ENCODE peak calls at places on chromosomes 12 and 14, in five cellular contexts. H is neuronal stem cell, P is mesenchymal stem cell, N is H9, M is IMR-90. T is an unnamed sample.

GRCh38 chr12:109440851-109441490 is 36.1 kb downstream of the KCTD10 start:
- DNase-seq in H (no peak), P (no peak), N (no peak), M (no peak), T (no peak)

GRCh38 chr12:96510306-96510764 is 21.0 kb downstream of the CFAP54 start:
- DNase-seq in H (no peak), P (no peak), N (no peak), M (peak), T (no peak)

GRCh38 chr12:106583578-106584103 is 837 bp downstream of the RFX4 start:
- DNase-seq in H (peak), P (peak), N (peak), M (peak), T (peak)

GRCh38 chr12:116320839-116321238 is 43.3 kb upstream of the MED13L start:
- DNase-seq in H (no peak), P (no peak), N (no peak), M (peak), T (no peak)

GRCh38 chr12:52543985-52544888 is 8.7 kb downstream of the KRT71 start:
- DNase-seq in H (no peak), P (no peak), N (peak), M (no peak), T (no peak)

GRCh38 chr14:54669759-54670630 is 103.1 kb downstream of the SAMD4A start:
- DNase-seq in H (no peak), P (peak), N (no peak), M (peak), T (no peak)

GRCh38 chr12:54025507-54026393 is 2.5 kb upstream of the HOXC6 start:
- DNase-seq in H (no peak), P (peak), N (no peak), M (no peak), T (no peak)

GRCh38 chr12:67748761-67749075 is 100.2 kb downstream of the DYRK2 start:
- DNase-seq in H (no peak), P (no peak), N (no peak), M (peak), T (no peak)

GRCh38 chr12:65655074-65655493 is 169.2 kb upstream of the HMGA2 start:
- DNase-seq in H (no peak), P (peak), N (no peak), M (peak), T (no peak)

GRCh38 chr14:100285913-100286400 is 20.3 kb downstream of the SLC25A29 start:
- DNase-seq in H (no peak), P (no peak), N (no peak), M (no peak), T (no peak)

GRCh38 chr14:24185741-24186140 is 2.9 kb downstream of the IPO4 start:
- DNase-seq in H (no peak), P (no peak), N (no peak), M (no peak), T (no peak)

GRCh38 chr12:1572731-1573130 is 21.6 kb downstream of the FBXL14 start:
- DNase-seq in H (no peak), P (no peak), N (no peak), M (no peak), T (no peak)

GRCh38 chr12:91037301-91037700 is 20.5 kb downstream of the KERA start:
- DNase-seq in H (no peak), P (no peak), N (no peak), M (peak), T (no peak)

GRCh38 chr14:77088645-77089044 is 9.4 kb upstream of the CIPC start:
- DNase-seq in H (no peak), P (no peak), N (no peak), M (no peak), T (no peak)

GRCh38 chr14:90518941-90519256 is 122.1 kb downstream of the CALM1 start:
- DNase-seq in H (no peak), P (peak), N (peak), M (peak), T (peak)

GRCh38 chr14:36271939-36272907 is 48.2 kb downstream of the MBIP start:
- DNase-seq in H (no peak), P (no peak), N (no peak), M (peak), T (no peak)

GRCh38 chr12:90234455-90234854 is 525.8 kb upstream of the ATP2B1 start:
- DNase-seq in H (no peak), P (peak), N (no peak), M (peak), T (no peak)

GRCh38 chr14:93056166-93056839 is 59.4 kb downstream of the ITPK1 start:
- DNase-seq in H (no peak), P (peak), N (no peak), M (no peak), T (no peak)

GRCh38 chr14:71721791-71722190 is 210.4 kb upstream of the RGS6 start:
- DNase-seq in H (no peak), P (no peak), N (no peak), M (no peak), T (no peak)

GRCh38 chr12:98671459-98671858 is 26.4 kb downstream of the APAF1 start:
- DNase-seq in H (no peak), P (no peak), N (no peak), M (no peak), T (no peak)

GRCh38 chr12:102172436-102172835 is 25.2 kb downstream of the PMCH start:
- DNase-seq in H (no peak), P (peak), N (no peak), M (peak), T (no peak)

GRCh38 chr14:52015411-52016030 is 26.2 kb downstream of the RTRAF start:
- DNase-seq in H (no peak), P (no peak), N (peak), M (peak), T (peak)

GRCh38 chr14:24078146-24078545 is 6.8 kb downstream of the CPNE6 start:
- DNase-seq in H (no peak), P (no peak), N (no peak), M (no peak), T (no peak)

GRCh38 chr12:56927281-56927680 is 6.9 kb downstream of the SDR9C7 start:
- DNase-seq in H (no peak), P (no peak), N (no peak), M (no peak), T (no peak)

GRCh38 chr12:53683494-53683893 is 7.6 kb upstream of the ATP5MC2 start:
- DNase-seq in H (no peak), P (no peak), N (no peak), M (no peak), T (no peak)

GRCh38 chr14:57575482-57575881 is 81.8 kb upstream of the CCDC198 start:
- DNase-seq in H (no peak), P (no peak), N (no peak), M (no peak), T (no peak)

GRCh38 chr14:87156878-87157277 is 836.1 kb downstream of the GALC start:
- DNase-seq in H (no peak), P (no peak), N (no peak), M (no peak), T (no peak)

GRCh38 chr12:76698966-76699365 is 64.9 kb upstream of the ZDHHC17 start:
- DNase-seq in H (no peak), P (no peak), N (peak), M (no peak), T (no peak)

GRCh38 chr14:73283592-73284379 is 46.5 kb downstream of the PAPLN start:
- DNase-seq in H (peak), P (no peak), N (peak), M (peak), T (peak)

GRCh38 chr12:89040146-89040964 is 311.9 kb downstream of the DUSP6 start:
- DNase-seq in H (no peak), P (no peak), N (peak), M (peak), T (no peak)

GRCh38 chr12:39173689-39174088 is 268.3 kb upstream of the CPNE8 start:
- DNase-seq in H (no peak), P (no peak), N (no peak), M (no peak), T (no peak)

GRCh38 chr14:92513204-92513965 is at the start of gene RIN3:
- DNase-seq in H (peak), P (peak), N (peak), M (peak), T (no peak)

GRCh38 chr12:30753233-30753632 is 1.5 kb downstream of the CAPRIN2 start:
- DNase-seq in H (peak), P (peak), N (peak), M (peak), T (no peak)

GRCh38 chr12:52849511-52849910 is 717 bp upstream of the KRT78 start:
- DNase-seq in H (no peak), P (no peak), N (peak), M (no peak), T (no peak)

GRCh38 chr14:53491256-53491905 is 338.3 kb upstream of the DDHD1 start:
- DNase-seq in H (no peak), P (peak), N (no peak), M (peak), T (no peak)

GRCh38 chr14:69335421-69335820 is 62.7 kb downstream of the ERH start:
- DNase-seq in H (no peak), P (no peak), N (no peak), M (peak), T (no peak)

GRCh38 chr12:3882896-3883564 is 9.8 kb upstream of the PARP11 start:
- DNase-seq in H (no peak), P (peak), N (no peak), M (peak), T (no peak)

DNA sequence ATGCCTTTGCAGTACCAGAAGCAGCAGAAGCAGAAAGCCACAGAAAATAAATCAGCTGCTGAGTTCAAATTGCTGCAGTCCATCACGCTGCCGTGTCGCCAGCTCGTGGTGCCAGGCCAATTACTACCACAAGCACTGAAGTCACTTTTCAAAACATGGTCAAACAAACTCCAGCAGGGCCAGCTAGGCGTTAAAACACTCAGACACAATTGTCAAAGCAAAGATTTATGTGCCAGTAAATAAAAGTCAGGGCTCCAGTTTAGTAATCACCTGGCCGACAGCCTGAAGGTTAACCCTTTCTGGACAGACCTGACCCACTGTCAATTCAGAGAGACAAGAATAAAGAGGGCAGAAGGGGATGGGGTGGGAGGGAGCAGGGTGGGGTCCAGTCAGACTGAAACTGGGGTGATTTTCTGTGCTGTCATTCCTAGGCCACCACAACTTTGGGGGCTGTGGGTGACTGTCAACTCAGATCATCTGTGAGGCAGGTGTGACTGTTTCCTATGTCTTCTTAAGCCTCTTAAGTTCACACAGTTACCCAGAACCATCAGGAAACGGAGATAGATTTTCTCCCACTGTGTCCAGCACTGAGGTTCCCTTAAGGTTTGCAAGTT is 109.9 kb upstream of the FUT8 start:
- DNase-seq in H (no peak), P (no peak), N (no peak), M (no peak), T (no peak)
- H3K18ac ChIP-seq in H (no peak), P (no peak), N (no peak), M (no peak), T (no peak)

DNA sequence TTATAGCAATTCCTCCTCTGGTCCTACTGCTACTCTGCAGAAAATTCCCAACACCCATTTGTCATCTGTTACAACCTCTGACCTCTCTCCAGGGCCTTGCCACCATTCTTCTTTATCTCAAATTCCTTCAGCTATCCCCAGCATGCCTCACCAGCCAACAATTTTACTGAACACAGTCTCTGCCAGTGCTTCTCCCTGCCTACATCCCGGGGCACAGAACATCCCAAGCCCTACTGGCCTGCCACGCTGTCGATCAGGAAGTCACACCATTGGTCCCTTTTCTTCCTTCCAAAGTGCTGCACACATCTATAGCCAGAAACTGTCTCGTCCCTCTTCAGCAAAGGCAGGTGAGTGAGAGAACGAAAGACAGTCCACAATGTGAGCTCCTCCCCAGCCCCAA is 122.1 kb downstream of the TTLL5 start:
- DNase-seq in H (no peak), P (no peak), N (no peak), M (no peak), T (no peak)
- H3K18ac ChIP-seq in H (no peak), P (no peak), N (no peak), M (no peak), T (no peak)

GRCh38 chr12:131380220-131380957 is 330.5 kb upstream of the SFSWAP start:
- DNase-seq in H (no peak), P (no peak), N (peak), M (no peak), T (peak)
- H3K18ac ChIP-seq in H (peak), P (no peak), N (peak), M (no peak), T (peak)

DNA sequence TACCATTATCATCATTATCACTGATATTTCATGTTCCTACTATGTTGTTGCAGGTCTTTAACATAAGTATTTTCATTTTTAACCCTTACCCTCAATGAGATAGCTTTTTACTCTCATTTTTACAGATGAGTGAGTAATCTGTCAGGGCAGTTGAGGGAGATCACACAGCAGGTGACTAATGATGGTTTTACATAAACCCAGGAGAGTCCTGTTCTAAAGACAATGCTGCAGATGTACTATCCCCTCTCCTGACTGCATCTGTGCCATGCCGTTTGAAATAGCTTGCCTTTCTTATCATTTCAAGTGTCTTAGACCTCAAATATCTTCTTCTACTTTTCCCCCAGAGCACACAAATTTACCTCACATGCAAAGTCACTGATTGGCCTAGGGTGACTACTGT is 1552.1 kb upstream of the SEL1L start:
- DNase-seq in H (no peak), P (no peak), N (no peak), M (peak), T (no peak)
- H3K18ac ChIP-seq in H (no peak), P (no peak), N (no peak), M (no peak), T (no peak)

GRCh38 chr12:131867891-131868675 is 26.3 kb upstream of the ULK1 start:
- DNase-seq in H (no peak), P (no peak), N (no peak), M (no peak), T (no peak)
- H3K18ac ChIP-seq in H (peak), P (no peak), N (no peak), M (no peak), T (no peak)

GRCh38 chr12:94147991-94148840 is at the start of gene PLXNC1:
- DNase-seq in H (peak), P (peak), N (peak), M (peak), T (no peak)

GRCh38 chr12:94150483-94151225 is 2.3 kb downstream of the PLXNC1 start:
- DNase-seq in H (peak), P (no peak), N (peak), M (no peak), T (no peak)

GRCh38 chr12:94149781-94150482 is 1.6 kb downstream of the PLXNC1 start:
- DNase-seq in H (peak), P (peak), N (peak), M (no peak), T (no peak)

GRCh38 chr12:94147377-94147990 is 893 bp upstream of the PLXNC1 start:
- DNase-seq in H (no peak), P (no peak), N (no peak), M (no peak), T (peak)

GRCh38 chr12:94148841-94149780 is 734 bp downstream of the PLXNC1 start:
- DNase-seq in H (peak), P (peak), N (peak), M (peak), T (peak)
- H3K18ac ChIP-seq in H (peak), P (no peak), N (no peak), M (no peak), T (no peak)

GRCh38 chr14:31057701-31058364 is 31.7 kb upstream of the STRN3 start:
- DNase-seq in H (no peak), P (no peak), N (no peak), M (no peak), T (no peak)
- H3K18ac ChIP-seq in H (no peak), P (no peak), N (no peak), M (no peak), T (no peak)

GRCh38 chr12:70757830-70758493 is 120.7 kb upstream of the PTPRB start:
- DNase-seq in H (no peak), P (no peak), N (no peak), M (no peak), T (no peak)
- H3K18ac ChIP-seq in H (no peak), P (no peak), N (no peak), M (no peak), T (no peak)

GRCh38 chr12:112011685-112012084 is 1.3 kb downstream of the TMEM116 start:
- DNase-seq in H (no peak), P (no peak), N (no peak), M (no peak), T (no peak)

GRCh38 chr12:112015938-112016337 is 2.7 kb downstream of the ERP29 start:
- DNase-seq in H (no peak), P (no peak), N (no peak), M (no peak), T (no peak)

GRCh38 chr12:112010415-112011344 is 2.3 kb downstream of the TMEM116 start:
- DNase-seq in H (no peak), P (no peak), N (no peak), M (no peak), T (no peak)

GRCh38 chr12:112013601-112014402 is 576 bp downstream of the ERP29 start:
- DNase-seq in H (peak), P (peak), N (peak), M (peak), T (peak)

GRCh38 chr12:112012775-112013600 is at the start of the genes ERP29 and TMEM116:
- DNase-seq in H (peak), P (peak), N (peak), M (peak), T (peak)
- H3K18ac ChIP-seq in H (peak), P (peak), N (peak), M (peak), T (peak)

GRCh38 chr12:70842136-70842535 is 78.4 kb downstream of the PTPRR start:
- DNase-seq in H (no peak), P (no peak), N (no peak), M (no peak), T (no peak)
- H3K18ac ChIP-seq in H (no peak), P (no peak), N (no peak), M (no peak), T (no peak)

T was measured in H1.